ENCODE peak calls at places on chromosome 18, in seven cellular contexts. One of them, this sample, is unnamed.

GRCh38 chr18:470661-471501 is 29.6 kb downstream of the COLEC12 start:
- DNase-seq in lower lobe of right lung: no peak
- DNase-seq in right lobe of liver: no peak
- DNase-seq in astrocyte: peak; percentile 59
- DNase-seq in endodermal cell: no peak
- DNase-seq in body of pancreas: no peak
- DNase-seq in heart left ventricle: no peak
- DNase-seq in this sample: no peak

GRCh38 chr18:13137939-13138821 is 80.4 kb upstream of the LDLRAD4 start:
- DNase-seq in astrocyte: no peak
- DNase-seq in body of pancreas: peak; percentile 82
- DNase-seq in right lobe of liver: peak; percentile 94
- DNase-seq in lower lobe of right lung: peak; percentile 80
- DNase-seq in endodermal cell: no peak
- DNase-seq in heart left ventricle: peak; percentile 73
- DNase-seq in this sample: peak; percentile 44

GRCh38 chr18:51561821-51562220 is 364.3 kb upstream of the MEX3C start:
- DNase-seq in body of pancreas: peak; percentile 44
- DNase-seq in lower lobe of right lung: no peak
- DNase-seq in endodermal cell: no peak
- DNase-seq in heart left ventricle: peak; percentile 60
- DNase-seq in right lobe of liver: no peak
- DNase-seq in astrocyte: no peak
- DNase-seq in this sample: peak; percentile 37

GRCh38 chr18:74796928-74797576 is 199.4 kb downstream of the ZNF407 start:
- DNase-seq in astrocyte: peak; percentile 84
- DNase-seq in endodermal cell: no peak
- DNase-seq in body of pancreas: no peak
- DNase-seq in right lobe of liver: peak; percentile 76
- DNase-seq in lower lobe of right lung: no peak
- DNase-seq in heart left ventricle: no peak
- DNase-seq in this sample: no peak

GRCh38 chr18:79529296-79529695 is 133.6 kb downstream of the NFATC1 start:
- DNase-seq in astrocyte: no peak
- DNase-seq in heart left ventricle: no peak
- DNase-seq in body of pancreas: no peak
- DNase-seq in endodermal cell: no peak
- DNase-seq in right lobe of liver: peak; percentile 22
- DNase-seq in lower lobe of right lung: peak; percentile 14
- DNase-seq in this sample: no peak

GRCh38 chr18:35205199-35205712 is 35.6 kb upstream of the ZNF397 start:
- DNase-seq in astrocyte: no peak
- DNase-seq in heart left ventricle: no peak
- DNase-seq in body of pancreas: no peak
- DNase-seq in endodermal cell: no peak
- DNase-seq in lower lobe of right lung: no peak
- DNase-seq in right lobe of liver: no peak
- DNase-seq in this sample: no peak

GRCh38 chr18:13672657-13673056 is 53.7 kb downstream of the FAM210A start:
- DNase-seq in heart left ventricle: no peak
- DNase-seq in lower lobe of right lung: no peak
- DNase-seq in right lobe of liver: no peak
- DNase-seq in body of pancreas: no peak
- DNase-seq in endodermal cell: no peak
- DNase-seq in astrocyte: peak; percentile 6
- DNase-seq in this sample: no peak

GRCh38 chr18:45617284-45617683 is 2.0 kb downstream of the SLC14A2 start:
- DNase-seq in body of pancreas: peak; percentile 43
- DNase-seq in lower lobe of right lung: peak; percentile 55
- DNase-seq in heart left ventricle: peak; percentile 84
- DNase-seq in astrocyte: peak; percentile 84
- DNase-seq in endodermal cell: no peak
- DNase-seq in right lobe of liver: no peak
- DNase-seq in this sample: peak; percentile 78

GRCh38 chr18:62420151-62420512 is 95.0 kb downstream of the TNFRSF11A start:
- DNase-seq in lower lobe of right lung: no peak
- DNase-seq in astrocyte: peak; percentile 60
- DNase-seq in right lobe of liver: peak; percentile 55
- DNase-seq in heart left ventricle: no peak
- DNase-seq in endodermal cell: no peak
- DNase-seq in body of pancreas: peak; percentile 33
- DNase-seq in this sample: no peak

GRCh38 chr18:74965682-74966081 is 243.3 kb downstream of the PTGR3 start:
- DNase-seq in endodermal cell: no peak
- DNase-seq in body of pancreas: no peak
- DNase-seq in lower lobe of right lung: no peak
- DNase-seq in astrocyte: no peak
- DNase-seq in right lobe of liver: no peak
- DNase-seq in heart left ventricle: no peak
- DNase-seq in this sample: no peak

GRCh38 chr18:55665506-55665905 is 77.5 kb upstream of the TCF4 start:
- DNase-seq in body of pancreas: no peak
- DNase-seq in lower lobe of right lung: no peak
- DNase-seq in astrocyte: no peak
- DNase-seq in right lobe of liver: no peak
- DNase-seq in heart left ventricle: no peak
- DNase-seq in endodermal cell: no peak
- DNase-seq in this sample: no peak

GRCh38 chr18:7601249-7601620 is 34.1 kb downstream of the PTPRM start:
- DNase-seq in body of pancreas: no peak
- DNase-seq in lower lobe of right lung: no peak
- DNase-seq in endodermal cell: peak; percentile 76
- DNase-seq in heart left ventricle: no peak
- DNase-seq in right lobe of liver: no peak
- DNase-seq in astrocyte: peak; percentile 90
- DNase-seq in this sample: no peak

GRCh38 chr18:26301681-26302080 is 75.4 kb downstream of the TAF4B start:
- DNase-seq in body of pancreas: no peak
- DNase-seq in astrocyte: peak; percentile 3
- DNase-seq in right lobe of liver: no peak
- DNase-seq in heart left ventricle: no peak
- DNase-seq in lower lobe of right lung: no peak
- DNase-seq in endodermal cell: no peak
- DNase-seq in this sample: no peak

GRCh38 chr18:6782861-6783260 is 53.3 kb downstream of the ARHGAP28 start:
- DNase-seq in right lobe of liver: no peak
- DNase-seq in astrocyte: no peak
- DNase-seq in lower lobe of right lung: no peak
- DNase-seq in body of pancreas: no peak
- DNase-seq in heart left ventricle: no peak
- DNase-seq in endodermal cell: no peak
- DNase-seq in this sample: no peak

GRCh38 chr18:14978962-14979535 is 231.1 kb downstream of the ANKRD30B start:
- DNase-seq in body of pancreas: peak; percentile 27
- DNase-seq in lower lobe of right lung: no peak
- DNase-seq in right lobe of liver: no peak
- DNase-seq in endodermal cell: peak; percentile 52
- DNase-seq in astrocyte: no peak
- DNase-seq in heart left ventricle: no peak
- DNase-seq in this sample: no peak
- TF ChIP-seq CTCF in body of pancreas: no peak
- TF ChIP-seq CTCF in lower lobe of right lung: peak; percentile 27
- TF ChIP-seq CTCF in right lobe of liver: no peak
- TF ChIP-seq CTCF in endodermal cell: peak; percentile 13
- TF ChIP-seq CTCF in astrocyte: peak; percentile 3
- TF ChIP-seq CTCF in heart left ventricle: peak; percentile 51
- TF ChIP-seq CTCF in this sample: peak; percentile 57

GRCh38 chr18:10744653-10745052 is 218.8 kb downstream of the NAPG start:
- DNase-seq in lower lobe of right lung: no peak
- DNase-seq in heart left ventricle: no peak
- DNase-seq in right lobe of liver: no peak
- DNase-seq in endodermal cell: no peak
- DNase-seq in astrocyte: no peak
- DNase-seq in body of pancreas: no peak
- DNase-seq in this sample: no peak

GRCh38 chr18:10736984-10737383 is 211.2 kb downstream of the NAPG start:
- DNase-seq in astrocyte: no peak
- DNase-seq in endodermal cell: peak; percentile 57
- DNase-seq in lower lobe of right lung: no peak
- DNase-seq in right lobe of liver: no peak
- DNase-seq in body of pancreas: no peak
- DNase-seq in heart left ventricle: no peak
- DNase-seq in this sample: no peak

DNA sequence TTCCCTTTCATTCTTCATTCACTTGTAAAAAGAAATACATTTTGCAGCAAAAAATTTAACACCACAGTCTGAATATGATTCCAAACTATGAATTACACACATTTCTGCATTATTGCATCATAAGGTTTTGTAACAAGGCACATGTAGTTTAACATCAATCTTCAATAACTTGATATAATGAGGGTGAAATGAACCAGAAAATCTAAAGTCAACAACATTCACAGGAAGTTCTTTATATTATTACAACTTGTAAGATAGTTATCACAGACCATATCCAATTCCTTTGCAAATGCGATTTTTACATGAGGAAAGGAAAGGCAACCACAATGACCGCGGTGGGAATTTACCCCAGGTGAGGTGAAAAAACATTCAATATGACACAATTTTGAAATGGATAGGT is 213.3 kb downstream of the NAPG start:
- DNase-seq in astrocyte: peak; percentile 48
- DNase-seq in right lobe of liver: no peak
- DNase-seq in body of pancreas: no peak
- DNase-seq in lower lobe of right lung: no peak
- DNase-seq in heart left ventricle: no peak
- DNase-seq in endodermal cell: no peak
- DNase-seq in this sample: no peak
- H3K4me1 ChIP-seq in astrocyte: no peaks in the 10 kb centered on the region
- H3K4me1 ChIP-seq in right lobe of liver: no peaks in the 10 kb centered on the region
- H3K4me1 ChIP-seq in body of pancreas: no peaks in the 10 kb centered on the region
- H3K4me1 ChIP-seq in lower lobe of right lung: no peaks in the 10 kb centered on the region
- H3K4me1 ChIP-seq in heart left ventricle: no peaks in the 10 kb centered on the region
- H3K4me1 ChIP-seq in endodermal cell: no peaks in the 10 kb centered on the region
- H3K4me1 ChIP-seq in this sample: no peaks in the 10 kb centered on the region

DNA sequence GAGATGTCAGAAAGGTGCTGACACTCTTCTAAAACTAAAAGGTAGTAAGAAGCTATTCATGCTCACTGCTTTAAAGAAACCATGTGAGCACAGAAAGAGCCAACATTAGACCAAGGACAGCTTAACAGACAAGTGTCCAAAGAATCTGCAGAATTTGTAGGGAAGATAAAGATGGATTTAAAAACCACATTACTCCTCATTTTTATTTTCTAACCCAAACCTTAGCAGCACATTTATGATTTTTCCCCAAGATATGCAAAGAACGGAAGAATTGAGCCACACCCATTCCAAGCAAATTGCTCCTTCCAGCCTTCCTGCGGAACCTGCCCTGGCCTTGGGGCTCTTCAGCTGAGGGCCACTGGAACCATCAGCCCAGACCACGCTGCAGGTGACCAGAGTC is 26.9 kb downstream of the MBP start:
- DNase-seq in body of pancreas: no peak
- DNase-seq in lower lobe of right lung: no peak
- DNase-seq in right lobe of liver: no peak
- DNase-seq in heart left ventricle: no peak
- DNase-seq in astrocyte: no peak
- DNase-seq in endodermal cell: no peak
- DNase-seq in this sample: no peak
- H3K27ac ChIP-seq in body of pancreas: no peak overlapping the region
- H3K27ac ChIP-seq in lower lobe of right lung: peak overlapping the region; percentile 42
- H3K27ac ChIP-seq in right lobe of liver: no peak overlapping the region
- H3K27ac ChIP-seq in heart left ventricle: no peak overlapping the region
- H3K27ac ChIP-seq in astrocyte: no peak overlapping the region
- H3K27ac ChIP-seq in endodermal cell: no peak overlapping the region
- H3K27ac ChIP-seq in this sample: peak overlapping the region; percentile 86

GRCh38 chr18:2293109-2293839 is 278.0 kb downstream of the METTL4 start:
- DNase-seq in body of pancreas: no peak
- DNase-seq in endodermal cell: no peak
- DNase-seq in heart left ventricle: no peak
- DNase-seq in astrocyte: no peak
- DNase-seq in right lobe of liver: no peak
- DNase-seq in lower lobe of right lung: no peak
- DNase-seq in this sample: no peak
- TF ChIP-seq CTCF in body of pancreas: no peak
- TF ChIP-seq CTCF in endodermal cell: peak; percentile 30
- TF ChIP-seq CTCF in heart left ventricle: no peak
- TF ChIP-seq CTCF in astrocyte: no peak
- TF ChIP-seq CTCF in right lobe of liver: no peak
- TF ChIP-seq CTCF in lower lobe of right lung: no peak
- TF ChIP-seq CTCF in this sample: no peak

GRCh38 chr18:9289698-9290097 is 44.9 kb upstream of the TWSG1 start:
- DNase-seq in astrocyte: no peak
- DNase-seq in heart left ventricle: no peak
- DNase-seq in body of pancreas: no peak
- DNase-seq in lower lobe of right lung: no peak
- DNase-seq in endodermal cell: no peak
- DNase-seq in right lobe of liver: no peak
- DNase-seq in this sample: no peak
- H3K4me1 ChIP-seq in astrocyte: no peaks in the 10 kb centered on the region
- H3K4me1 ChIP-seq in heart left ventricle: no peaks in the 10 kb centered on the region
- H3K4me1 ChIP-seq in body of pancreas: no peaks in the 10 kb centered on the region
- H3K4me1 ChIP-seq in lower lobe of right lung: no peaks in the 10 kb centered on the region
- H3K4me1 ChIP-seq in endodermal cell: no peaks in the 10 kb centered on the region
- H3K4me1 ChIP-seq in right lobe of liver: no peaks in the 10 kb centered on the region
- H3K4me1 ChIP-seq in this sample: no peaks in the 10 kb centered on the region

GRCh38 chr18:8800041-8800441 is 94.7 kb downstream of the MTCL1 start:
- DNase-seq in heart left ventricle: no peak
- DNase-seq in endodermal cell: peak; percentile 81
- DNase-seq in lower lobe of right lung: no peak
- DNase-seq in astrocyte: peak; percentile 92
- DNase-seq in body of pancreas: peak; percentile 82
- DNase-seq in right lobe of liver: no peak
- DNase-seq in this sample: no peak
- H3K27ac ChIP-seq in heart left ventricle: no peak overlapping the region
- H3K27ac ChIP-seq in endodermal cell: peak overlapping the region; percentile 42
- H3K27ac ChIP-seq in lower lobe of right lung: peak overlapping the region; percentile 24
- H3K27ac ChIP-seq in astrocyte: peak overlapping the region; percentile 99
- H3K27ac ChIP-seq in body of pancreas: peak overlapping the region; percentile 78
- H3K27ac ChIP-seq in right lobe of liver: no peak overlapping the region
- H3K27ac ChIP-seq in this sample: no peak overlapping the region

GRCh38 chr18:58484989-58485962 is 143.6 kb downstream of the ALPK2 start:
- DNase-seq in heart left ventricle: no peak
- DNase-seq in astrocyte: no peak
- DNase-seq in body of pancreas: no peak
- DNase-seq in endodermal cell: peak; percentile 75
- DNase-seq in lower lobe of right lung: no peak
- DNase-seq in right lobe of liver: peak; percentile 57
- DNase-seq in this sample: no peak
- TF ChIP-seq CTCF in heart left ventricle: peak; percentile 15
- TF ChIP-seq CTCF in astrocyte: no peak
- TF ChIP-seq CTCF in body of pancreas: no peak
- TF ChIP-seq CTCF in endodermal cell: peak; percentile 19
- TF ChIP-seq CTCF in lower lobe of right lung: no peak
- TF ChIP-seq CTCF in right lobe of liver: no peak
- TF ChIP-seq CTCF in this sample: peak; percentile 12